ENCODE peak calls at places on chromosomes 3 and 15, in seven cellular contexts. One of them, this sample, is unnamed.

GRCh38 chr3:38985581-38985980 is 66.2 kb downstream of the SCN11A start:
- DNase-seq in body of pancreas: no peak
- DNase-seq in neural progenitor cell: no peak
- DNase-seq in mammary epithelial cell: peak
- DNase-seq in progenitor cell of endocrine pancreas: no peak
- DNase-seq in astrocyte of the spinal cord: peak
- DNase-seq in IMR-90: peak
- DNase-seq in this sample: no peak

GRCh38 chr3:69299344-69299743 is 86.5 kb downstream of the FRMD4B start:
- DNase-seq in mammary epithelial cell: no peak
- DNase-seq in astrocyte of the spinal cord: no peak
- DNase-seq in neural progenitor cell: no peak
- DNase-seq in progenitor cell of endocrine pancreas: no peak
- DNase-seq in body of pancreas: no peak
- DNase-seq in IMR-90: no peak
- DNase-seq in this sample: no peak

GRCh38 chr3:10354373-10355015 is 33.6 kb upstream of the SEC13 start:
- DNase-seq in body of pancreas: no peak
- DNase-seq in astrocyte of the spinal cord: no peak
- DNase-seq in neural progenitor cell: no peak
- DNase-seq in mammary epithelial cell: no peak
- DNase-seq in progenitor cell of endocrine pancreas: no peak
- DNase-seq in IMR-90: peak
- DNase-seq in this sample: no peak

GRCh38 chr15:29681486-29681845 is 140.8 kb downstream of the TJP1 start:
- DNase-seq in neural progenitor cell: no peak
- DNase-seq in astrocyte of the spinal cord: no peak
- DNase-seq in mammary epithelial cell: no peak
- DNase-seq in progenitor cell of endocrine pancreas: no peak
- DNase-seq in body of pancreas: no peak
- DNase-seq in IMR-90: no peak
- DNase-seq in this sample: no peak

GRCh38 chr15:75228787-75229186 is 27.1 kb downstream of the C15orf39 start:
- DNase-seq in progenitor cell of endocrine pancreas: no peak
- DNase-seq in astrocyte of the spinal cord: no peak
- DNase-seq in mammary epithelial cell: no peak
- DNase-seq in IMR-90: no peak
- DNase-seq in neural progenitor cell: no peak
- DNase-seq in body of pancreas: no peak
- DNase-seq in this sample: no peak

GRCh38 chr15:63449711-63450110 is 54.7 kb upstream of the USP3 start:
- DNase-seq in progenitor cell of endocrine pancreas: no peak
- DNase-seq in IMR-90: no peak
- DNase-seq in mammary epithelial cell: no peak
- DNase-seq in astrocyte of the spinal cord: no peak
- DNase-seq in body of pancreas: no peak
- DNase-seq in neural progenitor cell: no peak
- DNase-seq in this sample: no peak

GRCh38 chr15:72037321-72037720 is 80.6 kb downstream of the MYO9A start:
- DNase-seq in astrocyte of the spinal cord: peak
- DNase-seq in body of pancreas: no peak
- DNase-seq in neural progenitor cell: no peak
- DNase-seq in mammary epithelial cell: peak
- DNase-seq in IMR-90: peak
- DNase-seq in progenitor cell of endocrine pancreas: no peak
- DNase-seq in this sample: peak

GRCh38 chr3:149621218-149622005 is 36.4 kb downstream of the WWTR1 start:
- DNase-seq in mammary epithelial cell: peak
- DNase-seq in body of pancreas: no peak
- DNase-seq in astrocyte of the spinal cord: peak
- DNase-seq in neural progenitor cell: no peak
- DNase-seq in IMR-90: peak
- DNase-seq in progenitor cell of endocrine pancreas: no peak
- DNase-seq in this sample: peak

GRCh38 chr3:157388976-157389375 is 47.7 kb upstream of the PTX3 start:
- DNase-seq in astrocyte of the spinal cord: peak
- DNase-seq in progenitor cell of endocrine pancreas: no peak
- DNase-seq in mammary epithelial cell: no peak
- DNase-seq in neural progenitor cell: no peak
- DNase-seq in body of pancreas: no peak
- DNase-seq in IMR-90: peak
- DNase-seq in this sample: no peak

GRCh38 chr15:61205427-61205826 is 23.7 kb downstream of the RORA start:
- DNase-seq in astrocyte of the spinal cord: peak
- DNase-seq in mammary epithelial cell: peak
- DNase-seq in IMR-90: no peak
- DNase-seq in body of pancreas: no peak
- DNase-seq in progenitor cell of endocrine pancreas: no peak
- DNase-seq in neural progenitor cell: no peak
- DNase-seq in this sample: no peak

GRCh38 chr15:91970142-91970541 is 116.6 kb downstream of the SLCO3A1 start:
- DNase-seq in astrocyte of the spinal cord: no peak
- DNase-seq in body of pancreas: no peak
- DNase-seq in mammary epithelial cell: no peak
- DNase-seq in progenitor cell of endocrine pancreas: no peak
- DNase-seq in neural progenitor cell: no peak
- DNase-seq in IMR-90: peak
- DNase-seq in this sample: no peak

GRCh38 chr15:99130765-99131440 is 26.0 kb downstream of the SYNM start:
- DNase-seq in body of pancreas: no peak
- DNase-seq in progenitor cell of endocrine pancreas: no peak
- DNase-seq in IMR-90: no peak
- DNase-seq in mammary epithelial cell: no peak
- DNase-seq in neural progenitor cell: no peak
- DNase-seq in astrocyte of the spinal cord: no peak
- DNase-seq in this sample: no peak

GRCh38 chr3:69688400-69688799 is 50.9 kb upstream of the MITF start:
- DNase-seq in body of pancreas: no peak
- DNase-seq in progenitor cell of endocrine pancreas: no peak
- DNase-seq in IMR-90: no peak
- DNase-seq in astrocyte of the spinal cord: no peak
- DNase-seq in mammary epithelial cell: no peak
- DNase-seq in neural progenitor cell: no peak
- DNase-seq in this sample: no peak

GRCh38 chr3:169984287-169984686 is 17.7 kb downstream of the SEC62 start:
- DNase-seq in mammary epithelial cell: no peak
- DNase-seq in progenitor cell of endocrine pancreas: no peak
- DNase-seq in body of pancreas: peak
- DNase-seq in IMR-90: no peak
- DNase-seq in astrocyte of the spinal cord: no peak
- DNase-seq in neural progenitor cell: no peak
- DNase-seq in this sample: no peak

GRCh38 chr3:126531051-126531330 is 7.0 kb downstream of the CHST13 start:
- DNase-seq in mammary epithelial cell: no peak
- DNase-seq in IMR-90: no peak
- DNase-seq in progenitor cell of endocrine pancreas: no peak
- DNase-seq in astrocyte of the spinal cord: no peak
- DNase-seq in neural progenitor cell: no peak
- DNase-seq in body of pancreas: no peak
- DNase-seq in this sample: no peak

GRCh38 chr3:53224536-53224935 is 31.3 kb downstream of the TKT start:
- DNase-seq in astrocyte of the spinal cord: no peak
- DNase-seq in mammary epithelial cell: no peak
- DNase-seq in IMR-90: no peak
- DNase-seq in body of pancreas: no peak
- DNase-seq in neural progenitor cell: no peak
- DNase-seq in progenitor cell of endocrine pancreas: no peak
- DNase-seq in this sample: no peak

GRCh38 chr3:95971573-95971972 is 842.8 kb upstream of the EPHA6 start:
- DNase-seq in neural progenitor cell: no peak
- DNase-seq in IMR-90: no peak
- DNase-seq in progenitor cell of endocrine pancreas: no peak
- DNase-seq in mammary epithelial cell: no peak
- DNase-seq in astrocyte of the spinal cord: peak
- DNase-seq in body of pancreas: no peak
- DNase-seq in this sample: no peak

GRCh38 chr3:42500909-42501308 is 1.5 kb upstream of the VIPR1 start:
- DNase-seq in mammary epithelial cell: no peak
- DNase-seq in progenitor cell of endocrine pancreas: no peak
- DNase-seq in IMR-90: no peak
- DNase-seq in astrocyte of the spinal cord: no peak
- DNase-seq in body of pancreas: no peak
- DNase-seq in neural progenitor cell: no peak
- DNase-seq in this sample: no peak

GRCh38 chr3:151213881-151214280 is 10.9 kb upstream of the GPR171 start:
- DNase-seq in progenitor cell of endocrine pancreas: no peak
- DNase-seq in astrocyte of the spinal cord: peak
- DNase-seq in mammary epithelial cell: no peak
- DNase-seq in body of pancreas: no peak
- DNase-seq in neural progenitor cell: no peak
- DNase-seq in IMR-90: peak
- DNase-seq in this sample: no peak

GRCh38 chr15:34514251-34514760 is 69.1 kb downstream of the GOLGA8B start:
- DNase-seq in IMR-90: no peak
- DNase-seq in mammary epithelial cell: no peak
- DNase-seq in astrocyte of the spinal cord: peak
- DNase-seq in neural progenitor cell: peak
- DNase-seq in body of pancreas: peak
- DNase-seq in progenitor cell of endocrine pancreas: peak
- DNase-seq in this sample: peak

GRCh38 chr3:71104090-71104489 is 479.4 kb downstream of the FOXP1 start:
- DNase-seq in astrocyte of the spinal cord: peak
- DNase-seq in mammary epithelial cell: no peak
- DNase-seq in IMR-90: peak
- DNase-seq in progenitor cell of endocrine pancreas: no peak
- DNase-seq in body of pancreas: no peak
- DNase-seq in neural progenitor cell: no peak
- DNase-seq in this sample: no peak

GRCh38 chr3:59992578-59992977 is 942.8 kb upstream of the CFAP20DC start:
- DNase-seq in neural progenitor cell: no peak
- DNase-seq in astrocyte of the spinal cord: no peak
- DNase-seq in mammary epithelial cell: no peak
- DNase-seq in progenitor cell of endocrine pancreas: no peak
- DNase-seq in body of pancreas: no peak
- DNase-seq in IMR-90: no peak
- DNase-seq in this sample: no peak

GRCh38 chr3:27244374-27244773 is 124.8 kb downstream of the NEK10 start:
- DNase-seq in mammary epithelial cell: no peak
- DNase-seq in IMR-90: no peak
- DNase-seq in progenitor cell of endocrine pancreas: no peak
- DNase-seq in neural progenitor cell: no peak
- DNase-seq in body of pancreas: no peak
- DNase-seq in astrocyte of the spinal cord: no peak
- DNase-seq in this sample: no peak
- TF ChIP-seq CTCF in mammary epithelial cell: no peak
- TF ChIP-seq CTCF in IMR-90: no peak
- TF ChIP-seq CTCF in progenitor cell of endocrine pancreas: no peak
- TF ChIP-seq CTCF in neural progenitor cell: no peak
- TF ChIP-seq CTCF in body of pancreas: no peak
- TF ChIP-seq CTCF in astrocyte of the spinal cord: no peak
- TF ChIP-seq CTCF in this sample: no peak

DNA sequence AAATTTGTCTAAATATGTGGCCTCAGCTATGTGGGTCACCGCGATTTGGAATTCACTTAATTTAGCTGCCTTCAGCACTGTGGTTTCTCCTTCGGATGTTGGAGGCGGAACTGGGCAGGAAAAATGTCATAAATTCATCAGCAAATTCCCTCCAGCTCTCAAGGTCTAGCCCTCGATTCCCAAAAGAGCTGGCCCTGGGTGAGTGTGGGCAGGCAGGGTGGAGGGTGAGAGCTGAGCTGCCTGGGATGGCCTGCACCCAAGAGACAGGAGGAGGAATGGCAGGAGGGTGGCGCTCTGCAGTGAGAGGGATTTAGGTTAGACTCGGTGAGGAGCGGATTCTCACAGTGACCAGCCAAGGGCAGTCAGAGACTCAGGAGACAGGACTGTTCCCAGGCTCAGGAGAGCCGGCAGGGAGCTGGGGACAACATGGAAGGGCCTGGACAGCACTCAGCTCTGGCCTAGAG is 57.1 kb downstream of the FEM1B start:
- DNase-seq in neural progenitor cell: no peak
- DNase-seq in mammary epithelial cell: no peak
- DNase-seq in IMR-90: peak
- DNase-seq in astrocyte of the spinal cord: peak
- DNase-seq in progenitor cell of endocrine pancreas: no peak
- DNase-seq in body of pancreas: no peak
- DNase-seq in this sample: no peak
- TF ChIP-seq CTCF in neural progenitor cell: no peak
- TF ChIP-seq CTCF in mammary epithelial cell: no peak
- TF ChIP-seq CTCF in IMR-90: no peak
- TF ChIP-seq CTCF in astrocyte of the spinal cord: no peak
- TF ChIP-seq CTCF in progenitor cell of endocrine pancreas: no peak
- TF ChIP-seq CTCF in body of pancreas: no peak
- TF ChIP-seq CTCF in this sample: no peak

GRCh38 chr3:142022381-142022780 is 127.0 kb downstream of the TFDP2 start:
- DNase-seq in progenitor cell of endocrine pancreas: no peak
- DNase-seq in IMR-90: no peak
- DNase-seq in astrocyte of the spinal cord: peak
- DNase-seq in body of pancreas: no peak
- DNase-seq in neural progenitor cell: peak
- DNase-seq in mammary epithelial cell: no peak
- DNase-seq in this sample: no peak
- TF ChIP-seq CTCF in progenitor cell of endocrine pancreas: peak
- TF ChIP-seq CTCF in IMR-90: no peak
- TF ChIP-seq CTCF in astrocyte of the spinal cord: peak
- TF ChIP-seq CTCF in body of pancreas: no peak
- TF ChIP-seq CTCF in neural progenitor cell: peak
- TF ChIP-seq CTCF in mammary epithelial cell: no peak
- TF ChIP-seq CTCF in this sample: no peak

GRCh38 chr3:134054881-134055280 is 25.2 kb upstream of the SLCO2A1 start:
- DNase-seq in progenitor cell of endocrine pancreas: no peak
- DNase-seq in IMR-90: no peak
- DNase-seq in neural progenitor cell: no peak
- DNase-seq in body of pancreas: no peak
- DNase-seq in astrocyte of the spinal cord: peak
- DNase-seq in mammary epithelial cell: no peak
- DNase-seq in this sample: no peak

GRCh38 chr3:134049676-134050075 is 20.0 kb upstream of the SLCO2A1 start:
- DNase-seq in IMR-90: no peak
- DNase-seq in neural progenitor cell: no peak
- DNase-seq in progenitor cell of endocrine pancreas: no peak
- DNase-seq in astrocyte of the spinal cord: no peak
- DNase-seq in mammary epithelial cell: no peak
- DNase-seq in body of pancreas: no peak
- DNase-seq in this sample: no peak

GRCh38 chr3:134054231-134054630 is 24.5 kb upstream of the SLCO2A1 start:
- DNase-seq in mammary epithelial cell: no peak
- DNase-seq in IMR-90: no peak
- DNase-seq in progenitor cell of endocrine pancreas: no peak
- DNase-seq in body of pancreas: no peak
- DNase-seq in astrocyte of the spinal cord: peak
- DNase-seq in neural progenitor cell: no peak
- DNase-seq in this sample: no peak

GRCh38 chr3:134055661-134056060 is 25.9 kb upstream of the SLCO2A1 start:
- DNase-seq in IMR-90: no peak
- DNase-seq in progenitor cell of endocrine pancreas: no peak
- DNase-seq in neural progenitor cell: no peak
- DNase-seq in body of pancreas: no peak
- DNase-seq in mammary epithelial cell: no peak
- DNase-seq in astrocyte of the spinal cord: no peak
- DNase-seq in this sample: no peak

DNA sequence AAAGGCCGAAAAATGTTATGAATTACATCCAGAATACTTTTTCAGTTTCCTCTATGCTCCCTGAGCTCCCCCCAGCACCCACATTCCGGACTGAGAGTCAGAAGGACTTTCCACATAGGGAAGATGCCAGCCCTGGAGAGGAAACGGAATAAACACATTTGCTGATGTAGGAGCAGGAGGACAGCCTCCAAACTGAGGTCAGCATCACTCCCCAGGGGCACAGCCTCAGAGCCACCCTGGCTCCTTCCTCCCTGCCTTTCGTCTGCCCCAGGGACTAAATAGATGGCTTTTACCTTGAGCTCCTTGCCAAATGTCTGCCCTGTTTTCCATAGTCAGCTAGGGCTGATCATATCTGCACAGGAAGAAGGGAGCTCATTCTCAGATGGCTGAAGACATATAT is 22.6 kb upstream of the SLCO2A1 start:
- DNase-seq in mammary epithelial cell: no peak
- DNase-seq in body of pancreas: no peak
- DNase-seq in progenitor cell of endocrine pancreas: no peak
- DNase-seq in astrocyte of the spinal cord: no peak
- DNase-seq in neural progenitor cell: no peak
- DNase-seq in IMR-90: no peak
- DNase-seq in this sample: no peak
- TF ChIP-seq CTCF in mammary epithelial cell: no peak
- TF ChIP-seq CTCF in body of pancreas: no peak
- TF ChIP-seq CTCF in progenitor cell of endocrine pancreas: no peak
- TF ChIP-seq CTCF in astrocyte of the spinal cord: no peak
- TF ChIP-seq CTCF in neural progenitor cell: no peak
- TF ChIP-seq CTCF in IMR-90: no peak
- TF ChIP-seq CTCF in this sample: no peak